ENCODE peak calls at places on chromosomes 7 and 10, in four cellular contexts. One of them, this sample, is unnamed.
A peak's percentile ranks its signal among the peaks of the same experiment; 100 is the strongest.

GRCh38 chr7:100568176-100568935 is 5.3 kb downstream of the SAP25 start:
- DNase-seq in HepG2: peak; percentile 93
- DNase-seq in K562: no peak
- DNase-seq in GM12878: no peak
- DNase-seq in this sample: no peak

GRCh38 chr10:79927111-79927828 is 21.6 kb downstream of the SFTPD start:
- DNase-seq in HepG2: peak; percentile 74
- DNase-seq in GM12878: no peak
- DNase-seq in K562: peak; percentile 4
- DNase-seq in this sample: no peak

GRCh38 chr10:19283285-19283684 is 234.7 kb downstream of the MALRD1 start:
- DNase-seq in HepG2: no peak
- DNase-seq in K562: no peak
- DNase-seq in GM12878: no peak
- DNase-seq in this sample: no peak

GRCh38 chr10:5523796-5524574 is 776 bp upstream of the CALML3 start:
- DNase-seq in GM12878: no peak
- DNase-seq in K562: no peak
- DNase-seq in HepG2: no peak
- DNase-seq in this sample: no peak

GRCh38 chr10:122419890-122420623 is 34.4 kb upstream of the ARMS2 start:
- DNase-seq in GM12878: no peak
- DNase-seq in K562: no peak
- DNase-seq in HepG2: no peak
- DNase-seq in this sample: no peak

GRCh38 chr10:93436577-93436976 is 45.6 kb downstream of the MYOF start:
- DNase-seq in K562: no peak
- DNase-seq in HepG2: no peak
- DNase-seq in GM12878: no peak
- DNase-seq in this sample: peak; percentile 81

GRCh38 chr10:8229153-8229552 is 174.7 kb downstream of the GATA3 start:
- DNase-seq in GM12878: no peak
- DNase-seq in HepG2: no peak
- DNase-seq in K562: no peak
- DNase-seq in this sample: no peak

GRCh38 chr10:102540023-102540422 is 36.3 kb downstream of the SUFU start:
- DNase-seq in HepG2: peak; percentile 30
- DNase-seq in K562: peak; percentile 28
- DNase-seq in GM12878: no peak
- DNase-seq in this sample: peak; percentile 27

GRCh38 chr7:46524350-46524749 is 603.3 kb upstream of the IGFBP3 start:
- DNase-seq in HepG2: no peak
- DNase-seq in GM12878: no peak
- DNase-seq in K562: no peak
- DNase-seq in this sample: no peak

GRCh38 chr10:113879691-113880090 is 25.2 kb downstream of the NHLRC2 start:
- DNase-seq in K562: no peak
- DNase-seq in HepG2: no peak
- DNase-seq in GM12878: peak; percentile 48
- DNase-seq in this sample: no peak

GRCh38 chr10:86753056-86753455 is 3.4 kb upstream of the BMPR1A start:
- DNase-seq in GM12878: no peak
- DNase-seq in HepG2: no peak
- DNase-seq in K562: no peak
- DNase-seq in this sample: no peak

GRCh38 chr7:29297194-29297890 is 102.8 kb downstream of the CHN2 start:
- DNase-seq in K562: peak; percentile 30
- DNase-seq in GM12878: no peak
- DNase-seq in HepG2: no peak
- DNase-seq in this sample: no peak

GRCh38 chr10:69612760-69613159 is 17.3 kb upstream of the FAM241B start:
- DNase-seq in GM12878: no peak
- DNase-seq in K562: no peak
- DNase-seq in HepG2: no peak
- DNase-seq in this sample: no peak

GRCh38 chr7:42152353-42153205 is 84.4 kb downstream of the GLI3 start:
- DNase-seq in HepG2: no peak
- DNase-seq in GM12878: no peak
- DNase-seq in K562: no peak
- DNase-seq in this sample: no peak
- TF ChIP-seq JUNB in HepG2: no peak
- TF ChIP-seq JUNB in GM12878: no peak
- TF ChIP-seq JUNB in K562: no peak
- TF ChIP-seq JUNB in this sample: no peak

GRCh38 chr7:2446676-2447075 is 29.5 kb downstream of the GRIFIN start:
- DNase-seq in K562: no peak
- DNase-seq in GM12878: no peak
- DNase-seq in HepG2: no peak
- DNase-seq in this sample: no peak

GRCh38 chr7:2443491-2443890 is 32.7 kb downstream of the GRIFIN start:
- DNase-seq in GM12878: no peak
- DNase-seq in K562: no peak
- DNase-seq in HepG2: no peak
- DNase-seq in this sample: no peak

GRCh38 chr7:2444476-2444875 is 31.7 kb downstream of the GRIFIN start:
- DNase-seq in K562: no peak
- DNase-seq in HepG2: no peak
- DNase-seq in GM12878: no peak
- DNase-seq in this sample: no peak

GRCh38 chr7:2445047-2445446 is 31.2 kb downstream of the GRIFIN start:
- DNase-seq in GM12878: no peak
- DNase-seq in K562: no peak
- DNase-seq in HepG2: no peak
- DNase-seq in this sample: no peak

DNA sequence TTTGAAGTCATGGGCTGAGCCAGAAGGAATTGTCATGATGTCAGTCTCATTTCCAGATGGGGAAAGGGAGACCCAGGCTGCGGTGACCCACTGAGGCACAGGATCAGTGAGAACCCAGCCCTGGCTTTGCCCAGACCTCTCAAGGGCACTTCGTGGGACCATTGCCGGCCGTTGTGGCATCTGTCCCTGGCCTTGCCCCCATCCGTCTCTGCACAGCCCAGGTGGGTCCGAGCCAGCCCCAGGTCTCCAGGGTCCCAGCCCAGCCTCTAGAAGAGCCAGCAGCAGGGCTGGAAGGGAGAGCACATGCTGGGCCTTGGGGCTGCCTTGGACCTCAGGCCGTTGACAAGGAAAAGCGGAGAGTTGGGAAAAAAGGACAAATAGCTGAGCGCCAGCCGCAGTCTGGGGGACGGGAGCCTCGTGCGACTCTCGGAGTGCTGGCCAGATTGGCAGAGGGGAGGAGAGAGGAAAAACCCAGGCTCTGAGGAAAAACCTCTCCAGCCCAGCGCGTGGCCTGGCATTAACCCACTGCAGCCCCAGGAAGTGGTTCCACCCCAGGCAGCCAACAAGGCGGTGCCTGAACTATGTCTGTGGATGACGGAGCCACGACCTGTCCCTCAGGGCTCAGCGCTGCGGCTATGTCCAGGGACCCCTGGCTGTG is 30.2 kb downstream of the GRIFIN start:
- DNase-seq in HepG2: no peak
- DNase-seq in GM12878: no peak
- DNase-seq in K562: no peak
- DNase-seq in this sample: no peak
- TF ChIP-seq SMC3 in HepG2: no peak
- TF ChIP-seq SMC3 in GM12878: no peak
- TF ChIP-seq SMC3 in K562: no peak
- TF ChIP-seq SMC3 in this sample: no peak

GRCh38 chr7:133861876-133862275 is 265.3 kb upstream of the LRGUK start:
- DNase-seq in GM12878: no peak
- DNase-seq in HepG2: no peak
- DNase-seq in K562: no peak
- DNase-seq in this sample: no peak
- TF ChIP-seq ESRRA in GM12878: no peak
- TF ChIP-seq ESRRA in HepG2: no peak
- TF ChIP-seq ESRRA in K562: no peak
- TF ChIP-seq ESRRA in this sample: no peak

GRCh38 chr10:71085689-71086438 is 126.5 kb upstream of the UNC5B start:
- DNase-seq in HepG2: no peak
- DNase-seq in K562: peak; percentile 7
- DNase-seq in GM12878: no peak
- DNase-seq in this sample: no peak

GRCh38 chr10:71083457-71083975 is 128.9 kb upstream of the UNC5B start:
- DNase-seq in GM12878: no peak
- DNase-seq in HepG2: no peak
- DNase-seq in K562: no peak
- DNase-seq in this sample: no peak

GRCh38 chr10:71082930-71083329 is 129.4 kb upstream of the UNC5B start:
- DNase-seq in GM12878: no peak
- DNase-seq in HepG2: no peak
- DNase-seq in K562: no peak
- DNase-seq in this sample: no peak

GRCh38 chr10:71084818-71085126 is 127.6 kb upstream of the UNC5B start:
- DNase-seq in HepG2: no peak
- DNase-seq in K562: no peak
- DNase-seq in GM12878: no peak
- DNase-seq in this sample: no peak

DNA sequence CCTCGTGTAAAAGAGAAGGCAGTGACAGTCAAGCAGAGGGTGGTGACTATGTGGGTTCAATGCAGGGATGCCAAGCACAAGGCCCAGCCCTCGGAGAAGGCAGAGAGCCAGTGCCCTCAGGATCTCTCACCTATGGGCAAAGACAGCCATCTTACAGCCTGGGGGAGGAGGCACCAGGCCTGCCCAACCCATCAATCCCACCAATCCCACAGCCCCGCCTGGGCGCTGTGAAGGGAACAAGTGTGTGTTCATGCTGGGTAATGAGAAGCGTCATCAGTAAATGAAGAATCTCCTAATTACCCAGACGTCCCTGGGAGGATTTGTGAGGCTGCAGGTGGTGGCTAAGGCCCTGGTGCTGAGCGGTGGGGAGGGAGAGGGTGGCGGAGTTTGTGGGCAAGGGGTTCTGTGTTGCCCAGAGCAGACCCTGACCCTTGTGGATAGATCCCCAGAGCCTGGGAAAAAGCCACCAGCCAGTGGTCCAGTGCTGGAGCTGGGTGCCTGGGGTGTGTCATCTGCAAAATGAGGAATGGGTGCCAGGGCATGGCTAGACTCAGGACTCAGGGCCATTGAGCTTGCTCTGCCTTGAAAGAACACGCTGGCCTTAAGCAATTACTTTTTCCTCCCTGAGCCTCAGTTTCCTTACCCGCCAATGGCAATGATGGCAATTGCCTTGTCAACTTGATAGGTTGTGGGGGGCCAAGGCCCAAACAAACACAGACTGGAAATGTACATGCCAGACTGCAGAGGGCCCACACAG is 128.1 kb upstream of the UNC5B start:
- DNase-seq in GM12878: no peak
- DNase-seq in K562: no peak
- DNase-seq in HepG2: no peak
- DNase-seq in this sample: no peak
- TF ChIP-seq JUNB in GM12878: no peak
- TF ChIP-seq JUNB in K562: no peak
- TF ChIP-seq JUNB in HepG2: no peak
- TF ChIP-seq JUNB in this sample: no peak

DNA sequence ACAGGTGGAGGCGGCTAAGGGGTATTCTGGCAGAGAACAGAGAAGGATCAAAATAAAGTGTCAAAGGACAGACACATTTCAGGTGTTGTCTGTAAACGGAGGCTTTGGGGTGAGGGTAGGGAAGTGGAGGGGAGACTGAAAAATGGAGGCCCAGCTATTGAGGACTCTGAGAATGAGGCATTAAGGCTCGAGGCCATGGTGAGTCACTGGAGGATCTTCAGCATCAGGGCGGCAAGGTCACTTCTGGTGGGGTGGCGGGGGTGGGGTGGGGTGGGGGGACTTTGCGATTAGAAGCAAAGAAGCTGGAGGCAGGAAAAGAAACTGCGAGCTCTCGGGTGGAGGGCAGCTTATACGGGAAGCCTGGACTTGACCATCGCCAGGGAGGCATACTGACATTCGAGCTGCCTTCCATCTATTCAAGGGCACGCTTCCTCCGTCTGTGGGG is 58.4 kb upstream of the PCGF5 start:
- DNase-seq in GM12878: no peak
- DNase-seq in K562: peak; percentile 54
- DNase-seq in HepG2: peak; percentile 6
- DNase-seq in this sample: peak; percentile 28
- TF ChIP-seq SMC3 in GM12878: no peak
- TF ChIP-seq SMC3 in K562: no peak
- TF ChIP-seq SMC3 in HepG2: no peak
- TF ChIP-seq SMC3 in this sample: no peak

DNA sequence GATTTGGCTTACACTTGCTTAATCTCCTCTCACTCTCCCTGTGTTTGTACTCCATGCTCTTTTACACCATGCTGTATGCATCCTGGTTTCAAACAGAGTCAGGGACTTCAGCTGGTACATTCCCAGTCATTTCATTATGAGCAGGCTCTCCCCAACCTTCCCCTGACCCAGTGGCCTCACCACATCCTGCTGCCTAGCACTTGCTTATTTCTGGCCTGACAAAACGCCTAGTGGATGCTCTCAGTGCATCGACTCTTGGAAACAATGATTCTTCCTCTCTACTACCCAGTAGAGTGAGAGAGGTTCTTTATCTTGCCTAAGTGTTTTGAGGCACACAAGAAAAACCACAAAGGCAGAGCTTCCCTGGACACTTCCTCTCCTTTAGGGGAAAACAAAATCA is 63.4 kb downstream of the CAV1 start:
- DNase-seq in GM12878: no peak
- DNase-seq in HepG2: no peak
- DNase-seq in K562: no peak
- DNase-seq in this sample: no peak
- TF ChIP-seq ESRRA in GM12878: no peak
- TF ChIP-seq ESRRA in HepG2: no peak
- TF ChIP-seq ESRRA in K562: no peak
- TF ChIP-seq ESRRA in this sample: no peak

This sample was measured in A549.